ENCODE peak calls at places on chromosome 4, in eight cellular contexts. A, V, E, N, S, K, P and C are unnamed samples.
A peak's percentile ranks its signal among the peaks of the same experiment; 100 is the strongest.

GRCh38 chr4:143083811-143084472 is 100.8 kb upstream of the USP38 start:
- DNase-seq in A (no peak), V (no peak), E (no peak), N (no peak), S (no peak), K (no peak), P (no peak), C (no peak)

GRCh38 chr4:6962211-6963041 is 52.8 kb downstream of the TBC1D14 start:
- DNase-seq in A (peak; percentile 42), V (no peak), E (no peak), N (no peak), S (no peak), K (no peak), P (no peak), C (no peak)

GRCh38 chr4:4781936-4782754 is 77.3 kb upstream of the MSX1 start:
- DNase-seq in A (no peak), V (peak; percentile 50), E (no peak), N (no peak), S (peak; percentile 82), K (no peak), P (no peak), C (no peak)

GRCh38 chr4:97235516-97235915 is 907.8 kb downstream of the STPG2 start:
- DNase-seq in A (no peak), V (no peak), E (no peak), N (no peak), S (no peak), K (no peak), P (no peak), C (no peak)

GRCh38 chr4:113591982-113592381 is 169.6 kb downstream of the CAMK2D start:
- DNase-seq in A (no peak), V (no peak), E (no peak), N (no peak), S (no peak), K (no peak), P (no peak), C (no peak)

GRCh38 chr4:84324850-84325249 is 174.2 kb downstream of the NKX6-1 start:
- DNase-seq in A (no peak), V (no peak), E (no peak), N (no peak), S (no peak), K (no peak), P (no peak), C (no peak)

GRCh38 chr4:54677416-54677815 is 19.7 kb downstream of the KIT start:
- DNase-seq in A (no peak), V (no peak), E (no peak), N (no peak), S (no peak), K (no peak), P (no peak), C (no peak)

GRCh38 chr4:127685292-127685691 is 44.9 kb upstream of the SLC25A31 start:
- DNase-seq in A (no peak), V (no peak), E (no peak), N (peak; percentile 2), S (no peak), K (no peak), P (no peak), C (no peak)

GRCh38 chr4:85495621-85496020 is 20.7 kb downstream of the ARHGAP24 start:
- DNase-seq in A (no peak), V (no peak), E (no peak), N (no peak), S (no peak), K (no peak), P (no peak), C (no peak)
- TF ChIP-seq POLR2A in A (no peak), V (no peak), E (no peak), N (no peak), S (no peak), K (no peak), P (no peak), C (no peak)

GRCh38 chr4:103493450-103494159 is 226.2 kb downstream of the TACR3 start:
- DNase-seq in A (no peak), V (no peak), E (no peak), N (no peak), S (no peak), K (no peak), P (no peak), C (no peak)

GRCh38 chr4:103498161-103499070 is 221.4 kb downstream of the TACR3 start:
- DNase-seq in A (no peak), V (no peak), E (peak; percentile 33), N (no peak), S (no peak), K (no peak), P (no peak), C (no peak)

GRCh38 chr4:103496800-103497199 is 223.0 kb downstream of the TACR3 start:
- DNase-seq in A (no peak), V (no peak), E (no peak), N (no peak), S (no peak), K (no peak), P (no peak), C (no peak)

GRCh38 chr4:103497692-103498091 is 222.1 kb downstream of the TACR3 start:
- DNase-seq in A (no peak), V (no peak), E (no peak), N (no peak), S (no peak), K (no peak), P (no peak), C (no peak)

GRCh38 chr4:103499094-103499493 is 220.7 kb downstream of the TACR3 start:
- DNase-seq in A (no peak), V (no peak), E (no peak), N (no peak), S (no peak), K (peak; percentile 6), P (no peak), C (no peak)
- TF ChIP-seq CTCF in A (no peak), V (no peak), E (no peak), N (peak; percentile 33), S (no peak), K (peak; percentile 8), P (no peak), C (no peak)

DNA sequence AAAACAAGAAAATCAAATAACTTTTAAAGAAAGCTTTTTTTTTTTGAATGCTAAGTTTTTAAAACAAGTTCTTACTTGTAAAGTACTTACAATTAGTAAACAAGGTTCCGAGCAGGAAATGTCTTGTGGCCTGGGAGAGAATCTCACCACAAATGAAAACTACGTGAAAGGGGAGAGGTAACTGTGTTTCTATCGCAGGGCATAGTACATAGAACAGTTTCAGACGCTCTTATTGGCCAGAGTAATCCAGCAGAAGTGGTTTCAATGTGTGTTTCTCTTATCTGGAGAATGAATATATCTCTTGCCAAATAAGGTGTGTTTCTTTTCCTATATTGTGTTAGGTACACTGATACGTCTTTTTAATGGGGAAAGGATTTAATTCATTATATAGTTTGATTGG is at the start of gene PLAC8:
- DNase-seq in A (no peak), V (no peak), E (no peak), N (no peak), S (no peak), K (peak; percentile 89), P (peak; percentile 73), C (no peak)
- TF ChIP-seq POLR2A in A (peak; percentile 63), V (no peak), E (no peak), N (no peak), S (no peak), K (peak; percentile 77), P (peak; percentile 89), C (no peak)

GRCh38 chr4:98514930-98515809 is 143.2 kb downstream of the TSPAN5 start:
- DNase-seq in A (no peak), V (no peak), E (no peak), N (no peak), S (no peak), K (no peak), P (no peak), C (no peak)
- TF ChIP-seq CTCF in A (no peak), V (no peak), E (no peak), N (no peak), S (no peak), K (no peak), P (no peak), C (no peak)

GRCh38 chr4:154616287-154616686 is 3.8 kb upstream of the FGG start:
- DNase-seq in A (no peak), V (no peak), E (no peak), N (no peak), S (no peak), K (no peak), P (no peak), C (no peak)
- TF ChIP-seq POLR2A in A (no peak), V (no peak), E (no peak), N (no peak), S (no peak), K (no peak), P (no peak), C (no peak)